ENCODE peak calls at places on chromosomes 11 and 22, in ten cellular contexts. One of them, this sample, is unnamed.

GRCh38 chr11:26753738-26754504 is 32.1 kb upstream of the SLC5A12 start:
- DNase-seq in suprapubic skin: no peak
- DNase-seq in fibroblast of lung: peak
- DNase-seq in OCI-LY7: peak
- DNase-seq in cardiac muscle cell: peak
- DNase-seq in NB4: peak
- DNase-seq in left lung: no peak
- DNase-seq in endothelial cell of umbilical vein: peak
- DNase-seq in upper lobe of right lung: no peak
- DNase-seq in tibial artery: peak
- DNase-seq in this sample: peak

GRCh38 chr11:63523151-63523550 is 13.5 kb upstream of the PLAAT4 start:
- DNase-seq in suprapubic skin: no peak
- DNase-seq in fibroblast of lung: no peak
- DNase-seq in OCI-LY7: no peak
- DNase-seq in cardiac muscle cell: no peak
- DNase-seq in NB4: no peak
- DNase-seq in left lung: no peak
- DNase-seq in endothelial cell of umbilical vein: no peak
- DNase-seq in upper lobe of right lung: no peak
- DNase-seq in tibial artery: no peak
- DNase-seq in this sample: no peak

GRCh38 chr11:128551641-128552335 is 35.6 kb downstream of the ETS1 start:
- DNase-seq in suprapubic skin: no peak
- DNase-seq in fibroblast of lung: no peak
- DNase-seq in OCI-LY7: peak
- DNase-seq in cardiac muscle cell: no peak
- DNase-seq in NB4: no peak
- DNase-seq in left lung: no peak
- DNase-seq in endothelial cell of umbilical vein: no peak
- DNase-seq in upper lobe of right lung: no peak
- DNase-seq in tibial artery: no peak
- DNase-seq in this sample: no peak

GRCh38 chr11:79441159-79441875 is 487 bp upstream of the TENM4 start:
- DNase-seq in suprapubic skin: no peak
- DNase-seq in fibroblast of lung: peak
- DNase-seq in OCI-LY7: no peak
- DNase-seq in cardiac muscle cell: no peak
- DNase-seq in NB4: peak
- DNase-seq in left lung: no peak
- DNase-seq in endothelial cell of umbilical vein: no peak
- DNase-seq in upper lobe of right lung: no peak
- DNase-seq in tibial artery: no peak
- DNase-seq in this sample: no peak

GRCh38 chr11:47631473-47631872 is 10.9 kb downstream of the MTCH2 start:
- DNase-seq in suprapubic skin: no peak
- DNase-seq in fibroblast of lung: no peak
- DNase-seq in OCI-LY7: no peak
- DNase-seq in cardiac muscle cell: no peak
- DNase-seq in NB4: no peak
- DNase-seq in left lung: no peak
- DNase-seq in endothelial cell of umbilical vein: peak
- DNase-seq in upper lobe of right lung: no peak
- DNase-seq in tibial artery: no peak
- DNase-seq in this sample: no peak

GRCh38 chr11:26187639-26188038 is 144.3 kb upstream of the ANO3 start:
- DNase-seq in suprapubic skin: no peak
- DNase-seq in fibroblast of lung: peak
- DNase-seq in OCI-LY7: no peak
- DNase-seq in cardiac muscle cell: peak
- DNase-seq in NB4: peak
- DNase-seq in left lung: no peak
- DNase-seq in endothelial cell of umbilical vein: peak
- DNase-seq in upper lobe of right lung: no peak
- DNase-seq in tibial artery: peak
- DNase-seq in this sample: no peak

GRCh38 chr22:27107824-27108223 is 450.4 kb downstream of the MIAT start:
- DNase-seq in suprapubic skin: no peak
- DNase-seq in fibroblast of lung: peak
- DNase-seq in OCI-LY7: no peak
- DNase-seq in cardiac muscle cell: peak
- DNase-seq in NB4: peak
- DNase-seq in left lung: no peak
- DNase-seq in endothelial cell of umbilical vein: peak
- DNase-seq in upper lobe of right lung: no peak
- DNase-seq in tibial artery: peak
- DNase-seq in this sample: peak

GRCh38 chr11:83827520-83827919 is 541.4 kb upstream of the CCDC90B start:
- DNase-seq in suprapubic skin: no peak
- DNase-seq in fibroblast of lung: no peak
- DNase-seq in OCI-LY7: no peak
- DNase-seq in cardiac muscle cell: no peak
- DNase-seq in NB4: no peak
- DNase-seq in left lung: no peak
- DNase-seq in endothelial cell of umbilical vein: no peak
- DNase-seq in upper lobe of right lung: no peak
- DNase-seq in tibial artery: no peak
- DNase-seq in this sample: no peak

GRCh38 chr22:27518583-27519437 is 282.7 kb downstream of the MN1 start:
- DNase-seq in suprapubic skin: no peak
- DNase-seq in fibroblast of lung: no peak
- DNase-seq in OCI-LY7: no peak
- DNase-seq in cardiac muscle cell: peak
- DNase-seq in NB4: no peak
- DNase-seq in left lung: no peak
- DNase-seq in endothelial cell of umbilical vein: no peak
- DNase-seq in upper lobe of right lung: no peak
- DNase-seq in tibial artery: no peak
- DNase-seq in this sample: no peak

GRCh38 chr11:122796128-122796717 is 42.1 kb upstream of the CRTAM start:
- DNase-seq in suprapubic skin: no peak
- DNase-seq in fibroblast of lung: peak
- DNase-seq in OCI-LY7: peak
- DNase-seq in cardiac muscle cell: peak
- DNase-seq in NB4: peak
- DNase-seq in left lung: peak
- DNase-seq in endothelial cell of umbilical vein: peak
- DNase-seq in upper lobe of right lung: peak
- DNase-seq in tibial artery: no peak
- DNase-seq in this sample: no peak

GRCh38 chr11:20599424-20600346 is at the start of gene SLC6A5:
- DNase-seq in suprapubic skin: no peak
- DNase-seq in fibroblast of lung: peak
- DNase-seq in OCI-LY7: peak
- DNase-seq in cardiac muscle cell: peak
- DNase-seq in NB4: peak
- DNase-seq in left lung: no peak
- DNase-seq in endothelial cell of umbilical vein: peak
- DNase-seq in upper lobe of right lung: peak
- DNase-seq in tibial artery: no peak
- DNase-seq in this sample: no peak

GRCh38 chr11:117821431-117821830 is 3.1 kb downstream of the FXYD2 start:
- DNase-seq in suprapubic skin: no peak
- DNase-seq in fibroblast of lung: no peak
- DNase-seq in OCI-LY7: no peak
- DNase-seq in cardiac muscle cell: no peak
- DNase-seq in NB4: no peak
- DNase-seq in left lung: no peak
- DNase-seq in endothelial cell of umbilical vein: no peak
- DNase-seq in upper lobe of right lung: peak
- DNase-seq in tibial artery: no peak
- DNase-seq in this sample: no peak

GRCh38 chr11:118913411-118914125 is 12.2 kb downstream of the BCL9L start:
- DNase-seq in suprapubic skin: no peak
- DNase-seq in fibroblast of lung: no peak
- DNase-seq in OCI-LY7: no peak
- DNase-seq in cardiac muscle cell: no peak
- DNase-seq in NB4: peak
- DNase-seq in left lung: peak
- DNase-seq in endothelial cell of umbilical vein: no peak
- DNase-seq in upper lobe of right lung: no peak
- DNase-seq in tibial artery: no peak
- DNase-seq in this sample: no peak

GRCh38 chr11:102306817-102307814 is 10.2 kb upstream of the BIRC3 start:
- DNase-seq in suprapubic skin: no peak
- DNase-seq in fibroblast of lung: no peak
- DNase-seq in OCI-LY7: peak
- DNase-seq in cardiac muscle cell: no peak
- DNase-seq in NB4: peak
- DNase-seq in left lung: no peak
- DNase-seq in endothelial cell of umbilical vein: no peak
- DNase-seq in upper lobe of right lung: no peak
- DNase-seq in tibial artery: no peak
- DNase-seq in this sample: no peak
- H3K4me3 ChIP-seq in suprapubic skin: no peak
- H3K4me3 ChIP-seq in fibroblast of lung: no peak
- H3K4me3 ChIP-seq in OCI-LY7: peak
- H3K4me3 ChIP-seq in cardiac muscle cell: no peak
- H3K4me3 ChIP-seq in NB4: no peak
- H3K4me3 ChIP-seq in left lung: no peak
- H3K4me3 ChIP-seq in endothelial cell of umbilical vein: no peak
- H3K4me3 ChIP-seq in upper lobe of right lung: no peak
- H3K4me3 ChIP-seq in tibial artery: no peak
- H3K4me3 ChIP-seq in this sample: no peak

GRCh38 chr11:69948256-69949141 is 129.3 kb upstream of the FGF3 start:
- DNase-seq in suprapubic skin: no peak
- DNase-seq in fibroblast of lung: peak
- DNase-seq in OCI-LY7: no peak
- DNase-seq in cardiac muscle cell: no peak
- DNase-seq in NB4: no peak
- DNase-seq in left lung: peak
- DNase-seq in endothelial cell of umbilical vein: no peak
- DNase-seq in upper lobe of right lung: peak
- DNase-seq in tibial artery: no peak
- DNase-seq in this sample: peak
- TF ChIP-seq CTCF in suprapubic skin: no peak
- TF ChIP-seq CTCF in fibroblast of lung: no peak
- TF ChIP-seq CTCF in OCI-LY7: no peak
- TF ChIP-seq CTCF in cardiac muscle cell: no peak
- TF ChIP-seq CTCF in NB4: no peak
- TF ChIP-seq CTCF in left lung: no peak
- TF ChIP-seq CTCF in endothelial cell of umbilical vein: no peak
- TF ChIP-seq CTCF in upper lobe of right lung: no peak
- TF ChIP-seq CTCF in tibial artery: no peak
- TF ChIP-seq CTCF in this sample: no peak

DNA sequence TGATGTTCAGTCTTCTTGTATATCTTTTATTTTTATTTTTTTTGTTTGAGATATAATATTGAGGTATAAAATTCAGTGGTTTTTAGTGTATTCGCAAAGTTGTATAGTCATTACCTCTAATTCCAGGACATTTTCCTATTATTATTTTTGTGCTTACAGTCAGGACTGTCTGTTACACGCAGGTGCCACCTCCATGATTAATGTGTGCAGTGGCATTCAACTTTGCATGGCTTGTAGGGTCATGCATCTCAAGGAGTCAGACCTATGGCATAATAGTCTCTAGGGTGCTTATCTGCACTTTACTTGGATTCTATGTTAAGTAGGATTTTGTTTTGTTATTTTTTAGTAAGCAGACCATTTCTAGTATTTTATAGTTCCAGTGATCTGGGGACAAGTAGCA is 1.0 kb downstream of the CTR9 start:
- DNase-seq in suprapubic skin: no peak
- DNase-seq in fibroblast of lung: no peak
- DNase-seq in OCI-LY7: peak
- DNase-seq in cardiac muscle cell: no peak
- DNase-seq in NB4: no peak
- DNase-seq in left lung: no peak
- DNase-seq in endothelial cell of umbilical vein: no peak
- DNase-seq in upper lobe of right lung: no peak
- DNase-seq in tibial artery: no peak
- DNase-seq in this sample: no peak
- H3K4me3 ChIP-seq in suprapubic skin: peak
- H3K4me3 ChIP-seq in fibroblast of lung: peak
- H3K4me3 ChIP-seq in OCI-LY7: peak
- H3K4me3 ChIP-seq in cardiac muscle cell: peak
- H3K4me3 ChIP-seq in NB4: peak
- H3K4me3 ChIP-seq in left lung: peak
- H3K4me3 ChIP-seq in endothelial cell of umbilical vein: peak
- H3K4me3 ChIP-seq in upper lobe of right lung: peak
- H3K4me3 ChIP-seq in tibial artery: peak
- H3K4me3 ChIP-seq in this sample: peak

GRCh38 chr22:22733881-22734373 is 89.5 kb downstream of the GGTLC2 start:
- DNase-seq in suprapubic skin: no peak
- DNase-seq in fibroblast of lung: no peak
- DNase-seq in OCI-LY7: no peak
- DNase-seq in cardiac muscle cell: no peak
- DNase-seq in NB4: no peak
- DNase-seq in left lung: no peak
- DNase-seq in endothelial cell of umbilical vein: no peak
- DNase-seq in upper lobe of right lung: no peak
- DNase-seq in tibial artery: no peak
- DNase-seq in this sample: no peak

GRCh38 chr22:22731374-22731676 is 86.9 kb downstream of the GGTLC2 start:
- DNase-seq in suprapubic skin: no peak
- DNase-seq in fibroblast of lung: no peak
- DNase-seq in OCI-LY7: no peak
- DNase-seq in cardiac muscle cell: no peak
- DNase-seq in NB4: no peak
- DNase-seq in left lung: no peak
- DNase-seq in endothelial cell of umbilical vein: no peak
- DNase-seq in upper lobe of right lung: no peak
- DNase-seq in tibial artery: no peak
- DNase-seq in this sample: no peak

GRCh38 chr22:22728382-22728781 is 84.0 kb downstream of the GGTLC2 start:
- DNase-seq in suprapubic skin: no peak
- DNase-seq in fibroblast of lung: no peak
- DNase-seq in OCI-LY7: no peak
- DNase-seq in cardiac muscle cell: peak
- DNase-seq in NB4: no peak
- DNase-seq in left lung: no peak
- DNase-seq in endothelial cell of umbilical vein: no peak
- DNase-seq in upper lobe of right lung: no peak
- DNase-seq in tibial artery: no peak
- DNase-seq in this sample: no peak

GRCh38 chr22:22735695-22736611 is 91.5 kb downstream of the GGTLC2 start:
- DNase-seq in suprapubic skin: no peak
- DNase-seq in fibroblast of lung: no peak
- DNase-seq in OCI-LY7: no peak
- DNase-seq in cardiac muscle cell: no peak
- DNase-seq in NB4: no peak
- DNase-seq in left lung: no peak
- DNase-seq in endothelial cell of umbilical vein: no peak
- DNase-seq in upper lobe of right lung: no peak
- DNase-seq in tibial artery: no peak
- DNase-seq in this sample: no peak

DNA sequence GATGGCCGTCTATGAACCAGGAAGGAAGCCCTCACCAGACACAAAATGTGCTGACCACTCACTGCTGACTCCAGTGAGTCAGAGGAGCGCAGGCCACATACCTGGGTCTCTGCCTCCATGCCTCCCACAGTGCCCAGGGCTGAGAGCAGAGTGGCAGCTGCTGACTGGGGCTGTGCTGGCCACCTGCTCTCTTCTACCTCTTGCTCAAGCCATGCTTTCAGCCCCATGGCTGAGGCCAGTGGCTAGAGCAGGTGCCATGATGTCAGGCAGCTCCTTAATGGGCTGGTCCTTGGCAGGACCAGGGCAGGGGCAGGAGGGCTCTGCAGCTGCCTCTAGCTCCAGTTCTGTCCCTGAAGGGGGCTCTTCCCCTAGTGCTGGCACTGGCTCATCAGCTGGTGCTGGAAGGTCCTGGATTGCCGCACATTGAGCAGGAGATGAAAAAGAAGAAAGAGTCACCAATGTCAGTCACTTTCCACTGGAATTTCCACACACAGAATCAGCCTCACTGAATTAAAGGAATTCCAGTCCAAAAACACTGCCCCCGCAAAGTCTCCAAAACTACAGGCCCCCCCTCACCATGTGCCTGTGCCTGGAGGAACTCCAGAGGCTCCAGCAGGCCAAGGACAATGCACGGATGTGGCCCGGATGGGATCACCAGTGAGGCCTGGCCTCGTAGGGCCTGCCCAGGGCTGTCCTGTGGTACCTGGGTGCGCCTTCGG is 86.4 kb downstream of the GGTLC2 start:
- DNase-seq in suprapubic skin: no peak
- DNase-seq in fibroblast of lung: no peak
- DNase-seq in OCI-LY7: no peak
- DNase-seq in cardiac muscle cell: no peak
- DNase-seq in NB4: no peak
- DNase-seq in left lung: no peak
- DNase-seq in endothelial cell of umbilical vein: no peak
- DNase-seq in upper lobe of right lung: no peak
- DNase-seq in tibial artery: no peak
- DNase-seq in this sample: no peak
- TF ChIP-seq CTCF in suprapubic skin: no peak
- TF ChIP-seq CTCF in fibroblast of lung: no peak
- TF ChIP-seq CTCF in OCI-LY7: no peak
- TF ChIP-seq CTCF in cardiac muscle cell: no peak
- TF ChIP-seq CTCF in NB4: no peak
- TF ChIP-seq CTCF in left lung: no peak
- TF ChIP-seq CTCF in endothelial cell of umbilical vein: no peak
- TF ChIP-seq CTCF in upper lobe of right lung: no peak
- TF ChIP-seq CTCF in tibial artery: no peak
- TF ChIP-seq CTCF in this sample: no peak